ENCODE peak calls at places on chromosomes 4 and X, in ten cellular contexts. Q, R, X, A, K, L, F, U, N and P are unnamed samples.

GRCh38 chr4:140774956-140775355 is 18.8 kb upstream of the TBC1D9 start:
- DNase-seq in K (no peak), R (no peak), N (no peak), Q (no peak), X (no peak), L (no peak), F (no peak), U (no peak), A (no peak), P (no peak)

GRCh38 chr4:140935259-140935658 is 179.1 kb upstream of the TBC1D9 start:
- DNase-seq in X (no peak), Q (peak; percentile 14), R (no peak), L (no peak), F (no peak), A (peak; percentile 78), U (no peak), N (peak; percentile 84), K (peak; percentile 68), P (no peak)

GRCh38 chrX:68114573-68115199 is 318.6 kb downstream of the OPHN1 start:
- DNase-seq in F (no peak), Q (no peak), N (no peak), L (peak; percentile 9), K (peak; percentile 40), X (no peak), A (no peak), R (no peak), U (no peak), P (no peak)

GRCh38 chrX:10450229-10450958 is 170.0 kb downstream of the MID1 start:
- DNase-seq in K (peak; percentile 88), N (no peak), X (no peak), U (no peak), F (no peak), L (peak; percentile 56), Q (no peak), A (no peak), R (no peak), P (no peak)

GRCh38 chrX:50618788-50619558 is 148.3 kb upstream of the DGKK start:
- DNase-seq in U (no peak), A (no peak), R (no peak), N (no peak), L (no peak), K (peak; percentile 12), X (no peak), Q (no peak), F (no peak), P (no peak)

GRCh38 chrX:136736690-136737089 is 44.0 kb downstream of the ARHGEF6 start:
- DNase-seq in R (no peak), F (no peak), K (no peak), X (no peak), U (no peak), Q (no peak), A (no peak), N (no peak), L (no peak), P (no peak)

GRCh38 chrX:40581333-40581910 is 652 bp downstream of the ATP6AP2 start:
- DNase-seq in R (no peak), F (no peak), K (peak; percentile 4), X (no peak), L (peak; percentile 1), N (no peak), U (no peak), Q (no peak), A (no peak), P (no peak)

GRCh38 chr4:74181225-74181624 is 23.3 kb downstream of the MTHFD2L start:
- DNase-seq in A (no peak), U (no peak), R (no peak), N (no peak), X (no peak), Q (no peak), F (no peak), L (no peak), K (peak; percentile 72), P (no peak)

GRCh38 chrX:40871385-40872082 is 136.2 kb upstream of the MED14 start:
- DNase-seq in L (no peak), X (no peak), K (peak; percentile 48), R (no peak), U (no peak), Q (no peak), N (no peak), A (no peak), F (no peak), P (no peak)

GRCh38 chrX:110394653-110395052 is 36.0 kb downstream of the RTL9 start:
- DNase-seq in U (no peak), F (no peak), Q (no peak), A (no peak), N (no peak), R (no peak), K (peak; percentile 78), L (peak; percentile 53), X (no peak), P (no peak)

GRCh38 chr4:40934671-40935070 is 184.9 kb downstream of the NSUN7 start:
- DNase-seq in U (peak; percentile 40), R (no peak), Q (no peak), A (no peak), X (no peak), N (no peak), K (no peak), L (no peak), F (no peak), P (no peak)

GRCh38 chrX:13077168-13077567 is 32.7 kb upstream of the FAM9C start:
- DNase-seq in L (no peak), A (peak; percentile 17), K (peak; percentile 37), R (no peak), N (no peak), U (no peak), X (no peak), F (no peak), Q (no peak), P (peak; percentile 20)

GRCh38 chrX:118594697-118595420 is 99.2 kb downstream of the DOCK11 start:
- DNase-seq in L (no peak), Q (no peak), F (no peak), U (no peak), K (no peak), R (no peak), N (no peak), A (no peak), X (no peak), P (no peak)

GRCh38 chrX:118595501-118596042 is 100.0 kb downstream of the DOCK11 start:
- DNase-seq in F (no peak), N (no peak), L (no peak), X (no peak), A (no peak), R (no peak), U (no peak), K (peak; percentile 5), Q (no peak), P (no peak)

GRCh38 chrX:118593407-118593806 is 97.8 kb downstream of the DOCK11 start:
- DNase-seq in K (no peak), R (no peak), N (no peak), Q (no peak), A (no peak), F (no peak), L (no peak), U (no peak), X (no peak), P (no peak)

GRCh38 chrX:118596428-118596827 is 100.8 kb downstream of the DOCK11 start:
- DNase-seq in Q (no peak), R (no peak), K (no peak), X (no peak), A (no peak), F (no peak), L (no peak), U (no peak), N (no peak), P (no peak)
- H3K27ac ChIP-seq in Q (no peak overlapping the region), R (no peak overlapping the region), K (no peak overlapping the region), X (no peak overlapping the region), A (no peak overlapping the region), F (no peak overlapping the region), L (no peak overlapping the region), U (no peak overlapping the region), N (no peak overlapping the region), P (no peak overlapping the region)

GRCh38 chrX:18721683-18722499 is 14.4 kb downstream of the PPEF1 start:
- DNase-seq in U (no peak), K (no peak), N (no peak), R (no peak), Q (no peak), X (no peak), A (no peak), L (no peak), F (no peak), P (no peak)
- H3K27ac ChIP-seq in U (no peak overlapping the region), K (no peak overlapping the region), N (no peak overlapping the region), R (no peak overlapping the region), Q (no peak overlapping the region), X (no peak overlapping the region), A (no peak overlapping the region), L (no peak overlapping the region), F (no peak overlapping the region), P (no peak overlapping the region)

GRCh38 chr4:116599859-116600258 is 485.5 kb downstream of the TRAM1L1 start:
- DNase-seq in Q (no peak), F (peak; percentile 74), A (no peak), R (no peak), X (no peak), L (no peak), K (no peak), U (peak; percentile 24), N (no peak), P (no peak)

GRCh38 chr4:116603096-116603495 is 482.3 kb downstream of the TRAM1L1 start:
- DNase-seq in X (no peak), A (no peak), L (no peak), N (no peak), K (no peak), U (peak; percentile 65), R (no peak), F (no peak), Q (no peak), P (no peak)

GRCh38 chr4:116598155-116598979 is 487.0 kb downstream of the TRAM1L1 start:
- DNase-seq in K (no peak), Q (no peak), U (no peak), N (no peak), X (no peak), A (no peak), F (no peak), L (no peak), R (no peak), P (no peak)

GRCh38 chr4:116598980-116599789 is 486.2 kb downstream of the TRAM1L1 start:
- DNase-seq in K (no peak), F (no peak), R (no peak), X (no peak), L (no peak), U (no peak), Q (no peak), A (no peak), N (peak; percentile 62), P (no peak)
- H3K27ac ChIP-seq in K (no peak overlapping the region), F (no peak overlapping the region), R (no peak overlapping the region), X (no peak overlapping the region), L (no peak overlapping the region), U (no peak overlapping the region), Q (no peak overlapping the region), A (no peak overlapping the region), N (no peak overlapping the region), P (no peak overlapping the region)

DNA sequence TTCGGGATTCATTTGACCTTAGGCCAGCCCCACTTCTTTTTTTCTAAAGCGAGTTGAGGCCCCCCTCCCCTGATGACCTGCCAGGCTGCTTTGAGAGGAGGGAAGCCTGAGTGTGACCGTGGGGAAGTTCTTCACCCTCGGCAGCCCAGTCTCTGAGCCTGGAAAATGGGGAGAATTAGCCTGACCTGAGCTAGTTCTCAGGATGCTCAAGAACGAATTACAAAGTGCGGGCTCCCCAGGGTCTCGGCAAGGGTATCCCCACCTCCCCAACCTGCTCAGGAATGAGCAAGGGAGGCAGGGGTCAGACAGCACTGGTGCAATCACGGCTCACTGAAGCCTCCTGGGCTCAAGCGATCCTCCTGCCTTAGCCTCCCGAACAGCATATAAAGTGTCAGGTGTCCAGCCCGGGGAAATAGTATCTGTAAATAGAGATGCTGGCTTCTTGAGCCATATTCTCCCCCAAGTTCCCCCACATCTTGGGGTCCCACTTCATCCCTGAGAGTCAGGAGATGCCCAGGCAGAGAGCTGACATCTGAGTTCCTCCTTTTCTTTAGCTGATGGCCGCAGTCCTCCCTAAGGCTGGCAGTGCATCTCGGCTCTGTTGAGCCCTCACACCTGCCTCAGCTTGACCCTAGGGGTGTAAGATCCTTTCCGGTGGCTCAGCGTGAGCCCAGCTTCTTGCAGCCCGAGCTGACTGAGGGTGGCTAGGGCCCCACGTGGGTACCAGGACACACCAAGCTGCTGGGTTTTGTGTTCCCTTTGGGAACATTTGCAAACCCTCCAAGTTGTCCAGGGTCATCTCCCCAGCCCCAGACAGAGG is 1.6 kb downstream of the DUSP9 start:
- DNase-seq in X (no peak), Q (no peak), F (peak; percentile 17), K (no peak), R (no peak), A (no peak), N (peak; percentile 51), L (no peak), U (no peak), P (no peak)
- H3K27ac ChIP-seq in X (no peak overlapping the region), Q (no peak overlapping the region), F (no peak overlapping the region), K (no peak overlapping the region), R (no peak overlapping the region), A (no peak overlapping the region), N (no peak overlapping the region), L (no peak overlapping the region), U (no peak overlapping the region), P (no peak overlapping the region)